ENCODE peak calls at places on chromosomes 16 and 17, in eight cellular contexts. One of them, this sample, is unnamed.

GRCh38 chr16:11583171-11583570 is 3.5 kb downstream of the LITAF start:
- DNase-seq in stomach: no peak
- DNase-seq in body of pancreas: no peak
- DNase-seq in IMR-90: peak; percentile 72
- DNase-seq in tibial nerve: no peak
- DNase-seq in Peyer's patch: no peak
- DNase-seq in adrenal gland: no peak
- DNase-seq in K562: no peak
- DNase-seq in this sample: peak; percentile 63

GRCh38 chr16:81313731-81314602 is 795 bp upstream of the GAN start:
- DNase-seq in stomach: no peak
- DNase-seq in body of pancreas: no peak
- DNase-seq in IMR-90: no peak
- DNase-seq in tibial nerve: no peak
- DNase-seq in Peyer's patch: no peak
- DNase-seq in adrenal gland: no peak
- DNase-seq in K562: no peak
- DNase-seq in this sample: no peak

GRCh38 chr17:38453951-38454421 is 25.7 kb downstream of the ARHGAP23 start:
- DNase-seq in stomach: no peak
- DNase-seq in body of pancreas: no peak
- DNase-seq in IMR-90: peak; percentile 38
- DNase-seq in tibial nerve: no peak
- DNase-seq in Peyer's patch: no peak
- DNase-seq in adrenal gland: peak; percentile 59
- DNase-seq in K562: no peak
- DNase-seq in this sample: peak; percentile 56

GRCh38 chr16:87635541-87636049 is 33.3 kb downstream of the JPH3 start:
- DNase-seq in stomach: peak; percentile 59
- DNase-seq in body of pancreas: peak; percentile 60
- DNase-seq in IMR-90: peak; percentile 19
- DNase-seq in tibial nerve: peak; percentile 7
- DNase-seq in Peyer's patch: peak; percentile 80
- DNase-seq in adrenal gland: peak; percentile 73
- DNase-seq in K562: peak; percentile 63
- DNase-seq in this sample: peak; percentile 42

GRCh38 chr17:51184124-51184523 is 17.9 kb downstream of the NME2 start:
- DNase-seq in stomach: no peak
- DNase-seq in body of pancreas: no peak
- DNase-seq in IMR-90: no peak
- DNase-seq in tibial nerve: no peak
- DNase-seq in Peyer's patch: no peak
- DNase-seq in adrenal gland: no peak
- DNase-seq in K562: no peak
- DNase-seq in this sample: no peak

GRCh38 chr16:50172195-50172922 is 19.3 kb downstream of the TENT4B start:
- DNase-seq in stomach: no peak
- DNase-seq in body of pancreas: no peak
- DNase-seq in IMR-90: no peak
- DNase-seq in tibial nerve: no peak
- DNase-seq in Peyer's patch: no peak
- DNase-seq in adrenal gland: no peak
- DNase-seq in K562: no peak
- DNase-seq in this sample: no peak

GRCh38 chr16:23907457-23907902 is 71.7 kb downstream of the PRKCB start:
- DNase-seq in stomach: no peak
- DNase-seq in body of pancreas: no peak
- DNase-seq in IMR-90: no peak
- DNase-seq in tibial nerve: no peak
- DNase-seq in Peyer's patch: no peak
- DNase-seq in adrenal gland: no peak
- DNase-seq in K562: peak; percentile 88
- DNase-seq in this sample: no peak

GRCh38 chr17:41724476-41725030 is 9.9 kb downstream of the HAP1 start:
- DNase-seq in stomach: no peak
- DNase-seq in body of pancreas: peak; percentile 43
- DNase-seq in IMR-90: no peak
- DNase-seq in tibial nerve: no peak
- DNase-seq in Peyer's patch: no peak
- DNase-seq in adrenal gland: no peak
- DNase-seq in K562: no peak
- DNase-seq in this sample: no peak

GRCh38 chr16:1918890-1919679 is 870 bp upstream of the HS3ST6 start:
- DNase-seq in stomach: no peak
- DNase-seq in body of pancreas: no peak
- DNase-seq in IMR-90: no peak
- DNase-seq in tibial nerve: no peak
- DNase-seq in Peyer's patch: no peak
- DNase-seq in adrenal gland: no peak
- DNase-seq in K562: no peak
- DNase-seq in this sample: no peak

GRCh38 chr17:73522107-73522506 is 122.1 kb downstream of the SDK2 start:
- DNase-seq in stomach: no peak
- DNase-seq in body of pancreas: no peak
- DNase-seq in IMR-90: no peak
- DNase-seq in tibial nerve: no peak
- DNase-seq in Peyer's patch: no peak
- DNase-seq in adrenal gland: no peak
- DNase-seq in K562: no peak
- DNase-seq in this sample: no peak

GRCh38 chr17:82065638-82066303 is at the start of gene DUS1L:
- DNase-seq in stomach: peak; percentile 71
- DNase-seq in body of pancreas: peak; percentile 72
- DNase-seq in IMR-90: peak; percentile 37
- DNase-seq in tibial nerve: peak; percentile 20
- DNase-seq in Peyer's patch: peak; percentile 80
- DNase-seq in adrenal gland: peak; percentile 53
- DNase-seq in K562: peak; percentile 91
- DNase-seq in this sample: peak; percentile 54

GRCh38 chr17:59561042-59561441 is 4.4 kb upstream of the DHX40 start:
- DNase-seq in stomach: no peak
- DNase-seq in body of pancreas: no peak
- DNase-seq in IMR-90: peak; percentile 3
- DNase-seq in tibial nerve: no peak
- DNase-seq in Peyer's patch: no peak
- DNase-seq in adrenal gland: peak; percentile 21
- DNase-seq in K562: no peak
- DNase-seq in this sample: no peak

GRCh38 chr16:27444470-27444869 is 42.5 kb downstream of the IL21R start:
- DNase-seq in stomach: no peak
- DNase-seq in body of pancreas: no peak
- DNase-seq in IMR-90: no peak
- DNase-seq in tibial nerve: no peak
- DNase-seq in Peyer's patch: peak; percentile 6
- DNase-seq in adrenal gland: peak; percentile 14
- DNase-seq in K562: no peak
- DNase-seq in this sample: no peak
- TF ChIP-seq POLR2A in stomach: no peak
- TF ChIP-seq POLR2A in body of pancreas: no peak
- TF ChIP-seq POLR2A in IMR-90: no peak
- TF ChIP-seq POLR2A in tibial nerve: no peak
- TF ChIP-seq POLR2A in Peyer's patch: no peak
- TF ChIP-seq POLR2A in adrenal gland: no peak
- TF ChIP-seq POLR2A in K562: no peak
- TF ChIP-seq POLR2A in this sample: no peak

GRCh38 chr17:33977729-33978514 is 277.2 kb upstream of the CCL2 start:
- DNase-seq in stomach: no peak
- DNase-seq in body of pancreas: no peak
- DNase-seq in IMR-90: no peak
- DNase-seq in tibial nerve: no peak
- DNase-seq in Peyer's patch: no peak
- DNase-seq in adrenal gland: no peak
- DNase-seq in K562: no peak
- DNase-seq in this sample: no peak

GRCh38 chr17:33982872-33983271 is 272.2 kb upstream of the CCL2 start:
- DNase-seq in stomach: no peak
- DNase-seq in body of pancreas: no peak
- DNase-seq in IMR-90: no peak
- DNase-seq in tibial nerve: no peak
- DNase-seq in Peyer's patch: no peak
- DNase-seq in adrenal gland: no peak
- DNase-seq in K562: no peak
- DNase-seq in this sample: no peak

GRCh38 chr17:33981713-33982601 is 273.1 kb upstream of the CCL2 start:
- DNase-seq in stomach: no peak
- DNase-seq in body of pancreas: peak; percentile 27
- DNase-seq in IMR-90: no peak
- DNase-seq in tibial nerve: no peak
- DNase-seq in Peyer's patch: no peak
- DNase-seq in adrenal gland: no peak
- DNase-seq in K562: no peak
- DNase-seq in this sample: no peak

GRCh38 chr17:33978889-33979288 is 276.2 kb upstream of the CCL2 start:
- DNase-seq in stomach: no peak
- DNase-seq in body of pancreas: no peak
- DNase-seq in IMR-90: no peak
- DNase-seq in tibial nerve: no peak
- DNase-seq in Peyer's patch: no peak
- DNase-seq in adrenal gland: no peak
- DNase-seq in K562: no peak
- DNase-seq in this sample: no peak

GRCh38 chr17:33980193-33980592 is 274.9 kb upstream of the CCL2 start:
- DNase-seq in stomach: no peak
- DNase-seq in body of pancreas: no peak
- DNase-seq in IMR-90: no peak
- DNase-seq in tibial nerve: no peak
- DNase-seq in Peyer's patch: no peak
- DNase-seq in adrenal gland: no peak
- DNase-seq in K562: no peak
- DNase-seq in this sample: no peak
- H3K36me3 ChIP-seq in stomach: no peaks in the 10 kb centered on the region
- H3K36me3 ChIP-seq in body of pancreas: no peaks in the 10 kb centered on the region
- H3K36me3 ChIP-seq in IMR-90: no peaks in the 10 kb centered on the region
- H3K36me3 ChIP-seq in tibial nerve: no peaks in the 10 kb centered on the region
- H3K36me3 ChIP-seq in Peyer's patch: no peaks in the 10 kb centered on the region
- H3K36me3 ChIP-seq in adrenal gland: no peaks in the 10 kb centered on the region
- H3K36me3 ChIP-seq in K562: no peaks in the 10 kb centered on the region
- H3K36me3 ChIP-seq in this sample: no peaks in the 10 kb centered on the region

DNA sequence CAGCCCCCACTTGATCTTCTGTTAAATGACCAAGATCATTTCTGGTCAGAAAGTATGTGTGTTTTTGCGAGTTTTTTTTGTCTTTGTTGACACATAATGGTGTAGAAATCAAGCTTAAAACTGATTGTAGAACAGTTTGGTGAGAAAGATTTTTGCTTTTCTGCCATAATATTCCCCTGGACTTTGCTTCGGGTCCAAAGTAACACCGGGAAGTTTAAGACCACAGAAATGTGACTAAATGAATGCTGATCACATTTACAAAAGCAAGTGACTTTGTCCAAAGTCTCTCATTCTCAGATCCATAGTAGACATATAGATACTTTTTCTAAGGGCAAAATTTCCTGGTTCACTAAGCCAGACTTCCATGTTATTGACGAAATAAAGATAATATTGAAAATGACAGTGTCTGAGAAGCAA is 2.6 kb downstream of the FAM20A start:
- DNase-seq in stomach: no peak
- DNase-seq in body of pancreas: no peak
- DNase-seq in IMR-90: no peak
- DNase-seq in tibial nerve: no peak
- DNase-seq in Peyer's patch: no peak
- DNase-seq in adrenal gland: no peak
- DNase-seq in K562: no peak
- DNase-seq in this sample: no peak
- TF ChIP-seq POLR2A in stomach: no peak
- TF ChIP-seq POLR2A in body of pancreas: no peak
- TF ChIP-seq POLR2A in IMR-90: no peak
- TF ChIP-seq POLR2A in tibial nerve: no peak
- TF ChIP-seq POLR2A in Peyer's patch: no peak
- TF ChIP-seq POLR2A in adrenal gland: no peak
- TF ChIP-seq POLR2A in K562: no peak
- TF ChIP-seq POLR2A in this sample: no peak

GRCh38 chr17:5536831-5537230 is 47.5 kb downstream of the NLRP1 start:
- DNase-seq in stomach: no peak
- DNase-seq in body of pancreas: no peak
- DNase-seq in IMR-90: no peak
- DNase-seq in tibial nerve: no peak
- DNase-seq in Peyer's patch: no peak
- DNase-seq in adrenal gland: no peak
- DNase-seq in K562: no peak
- DNase-seq in this sample: no peak

GRCh38 chr17:5535436-5535835 is 48.9 kb downstream of the NLRP1 start:
- DNase-seq in stomach: no peak
- DNase-seq in body of pancreas: no peak
- DNase-seq in IMR-90: no peak
- DNase-seq in tibial nerve: no peak
- DNase-seq in Peyer's patch: no peak
- DNase-seq in adrenal gland: no peak
- DNase-seq in K562: no peak
- DNase-seq in this sample: no peak

GRCh38 chr17:5539286-5539685 is 45.0 kb downstream of the NLRP1 start:
- DNase-seq in stomach: no peak
- DNase-seq in body of pancreas: no peak
- DNase-seq in IMR-90: no peak
- DNase-seq in tibial nerve: no peak
- DNase-seq in Peyer's patch: no peak
- DNase-seq in adrenal gland: no peak
- DNase-seq in K562: no peak
- DNase-seq in this sample: no peak

GRCh38 chr17:5540321-5540720 is 44.0 kb downstream of the NLRP1 start:
- DNase-seq in stomach: no peak
- DNase-seq in body of pancreas: no peak
- DNase-seq in IMR-90: no peak
- DNase-seq in tibial nerve: no peak
- DNase-seq in Peyer's patch: no peak
- DNase-seq in adrenal gland: no peak
- DNase-seq in K562: no peak
- DNase-seq in this sample: no peak

GRCh38 chr17:5537251-5537650 is 47.1 kb downstream of the NLRP1 start:
- DNase-seq in stomach: no peak
- DNase-seq in body of pancreas: no peak
- DNase-seq in IMR-90: peak; percentile 36
- DNase-seq in tibial nerve: no peak
- DNase-seq in Peyer's patch: no peak
- DNase-seq in adrenal gland: no peak
- DNase-seq in K562: no peak
- DNase-seq in this sample: no peak
- H3K36me3 ChIP-seq in stomach: peaks cover 59% of the 10 kb centered on the region
- H3K36me3 ChIP-seq in body of pancreas: no peaks in the 10 kb centered on the region
- H3K36me3 ChIP-seq in IMR-90: peaks cover 28% of the 10 kb centered on the region
- H3K36me3 ChIP-seq in tibial nerve: no peaks in the 10 kb centered on the region
- H3K36me3 ChIP-seq in Peyer's patch: no peaks in the 10 kb centered on the region
- H3K36me3 ChIP-seq in adrenal gland: no peaks in the 10 kb centered on the region
- H3K36me3 ChIP-seq in K562: peaks cover 63% of the 10 kb centered on the region
- H3K36me3 ChIP-seq in this sample: no peaks in the 10 kb centered on the region

DNA sequence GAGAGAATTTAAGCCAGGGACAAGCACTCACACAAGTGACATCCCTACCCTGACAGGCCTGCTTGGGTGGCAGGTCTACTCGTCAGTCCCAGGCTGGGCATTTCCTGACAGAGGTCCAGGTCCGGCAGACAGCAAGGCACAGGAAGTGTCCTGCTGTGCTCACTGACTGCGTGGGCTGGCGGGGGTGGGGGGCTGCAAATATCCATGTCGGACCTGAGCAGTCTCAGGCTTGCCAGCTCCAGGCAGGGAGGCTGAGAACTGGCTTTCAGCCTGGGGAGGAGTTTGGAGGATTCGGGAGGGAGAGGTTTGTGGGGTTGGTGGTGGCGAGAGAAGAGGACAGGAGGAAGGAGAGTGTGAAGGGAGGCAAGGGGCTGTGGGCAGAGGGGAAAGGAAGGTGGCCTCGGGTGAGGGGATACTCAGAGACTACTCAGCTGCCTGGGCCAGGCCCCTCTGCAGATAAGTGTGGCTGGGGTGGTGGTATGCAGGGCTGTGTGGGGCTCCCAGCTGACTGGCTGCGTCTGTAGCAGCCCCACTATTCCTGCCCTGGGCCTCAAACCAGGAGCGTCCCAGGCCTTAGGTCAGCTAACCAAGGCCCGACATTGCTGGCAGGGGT is 7.8 kb downstream of the HIC1 start:
- DNase-seq in stomach: no peak
- DNase-seq in body of pancreas: no peak
- DNase-seq in IMR-90: peak; percentile 49
- DNase-seq in tibial nerve: no peak
- DNase-seq in Peyer's patch: no peak
- DNase-seq in adrenal gland: no peak
- DNase-seq in K562: no peak
- DNase-seq in this sample: peak; percentile 69
- TF ChIP-seq POLR2A in stomach: no peak
- TF ChIP-seq POLR2A in body of pancreas: no peak
- TF ChIP-seq POLR2A in IMR-90: peak; percentile 41
- TF ChIP-seq POLR2A in tibial nerve: no peak
- TF ChIP-seq POLR2A in Peyer's patch: no peak
- TF ChIP-seq POLR2A in adrenal gland: no peak
- TF ChIP-seq POLR2A in K562: no peak
- TF ChIP-seq POLR2A in this sample: no peak